ENCODE peak calls at places on chromosomes 1 and 21, in ten cellular contexts. R, B, F, Y, Q, L, N, K, Z and H are unnamed samples.

GRCh38 chr1:29211086-29212030 is 19.4 kb downstream of the MECR start:
- DNase-seq in R (no peak), B (no peak), F (no peak), Y (no peak), Q (no peak), L (no peak), N (no peak), K (no peak), Z (no peak), H (no peak)

GRCh38 chr1:55143686-55144085 is 71.5 kb downstream of the USP24 start:
- DNase-seq in R (no peak), B (no peak), F (no peak), Y (peak), Q (no peak), L (peak), N (no peak), K (no peak), Z (peak), H (no peak)

GRCh38 chr1:24903560-24903954 is 26.5 kb downstream of the RUNX3 start:
- DNase-seq in R (no peak), B (no peak), F (no peak), Y (no peak), Q (no peak), L (peak), N (no peak), K (no peak), Z (peak), H (no peak)

GRCh38 chr1:80882552-80882951 is 918.2 kb upstream of the ADGRL2 start:
- DNase-seq in R (peak), B (no peak), F (no peak), Y (peak), Q (no peak), L (no peak), N (no peak), K (no peak), Z (no peak), H (no peak)

GRCh38 chr1:110203021-110203661 is 7.0 kb upstream of the KCNC4 start:
- DNase-seq in R (peak), B (peak), F (peak), Y (peak), Q (peak), L (peak), N (no peak), K (peak), Z (peak), H (peak)

GRCh38 chr1:67726224-67726623 is 41.2 kb downstream of the GADD45A start:
- DNase-seq in R (peak), B (no peak), F (no peak), Y (peak), Q (no peak), L (no peak), N (no peak), K (no peak), Z (no peak), H (no peak)

GRCh38 chr1:113811353-113811887 is 856 bp downstream of the RSBN1 start:
- DNase-seq in R (no peak), B (peak), F (no peak), Y (peak), Q (peak), L (peak), N (no peak), K (no peak), Z (peak), H (peak)

GRCh38 chr1:226674892-226675719 is 64.0 kb downstream of the ITPKB start:
- DNase-seq in R (no peak), B (peak), F (no peak), Y (peak), Q (peak), L (peak), N (no peak), K (no peak), Z (no peak), H (no peak)

GRCh38 chr1:85093644-85094043 is 45.3 kb upstream of the MCOLN3 start:
- DNase-seq in R (no peak), B (no peak), F (no peak), Y (no peak), Q (no peak), L (no peak), N (no peak), K (no peak), Z (no peak), H (no peak)

GRCh38 chr21:20999567-21000169 is 1.5 kb downstream of the NCAM2 start:
- DNase-seq in R (peak), B (peak), F (no peak), Y (peak), Q (no peak), L (peak), N (no peak), K (peak), Z (peak), H (peak)

GRCh38 chr1:109910963-109911798 is 532 bp downstream of the CSF1 start:
- DNase-seq in R (no peak), B (no peak), F (no peak), Y (peak), Q (peak), L (peak), N (peak), K (no peak), Z (peak), H (no peak)

GRCh38 chr21:30306821-30307330 is 13.2 kb downstream of the KRTAP26-1 start:
- DNase-seq in R (no peak), B (no peak), F (no peak), Y (no peak), Q (no peak), L (no peak), N (no peak), K (no peak), Z (no peak), H (no peak)